ENCODE peak calls at places on chromosome 22, in ten cellular contexts. T is GM03348, K is NCI-H69, R is IMR-90, L is heart left ventricle, J is psoas muscle, M is HTR-8/SVneo, V is posterior vena cava, Q is Right ventricle myocardium superior, X is T-cell. E is an unnamed sample.

GRCh38 chr22:40036591-40037225 is 42.0 kb downstream of the FAM83F start:
- DNase-seq in V (no peak), J (peak), K (peak), M (peak), T (peak), Q (peak), L (peak), X (peak), R (peak), E (peak)

GRCh38 chr22:32579533-32580220 is 105.1 kb downstream of the FBXO7 start:
- DNase-seq in K (no peak), Q (peak), R (peak), J (peak), V (no peak), X (no peak), M (no peak), T (peak), L (peak), E (no peak)

GRCh38 chr22:39299829-39300178 is 19.6 kb downstream of the RPL3 start:
- DNase-seq in L (peak), V (no peak), X (no peak), R (no peak), J (no peak), M (no peak), T (no peak), Q (no peak), K (peak), E (no peak)

GRCh38 chr22:32623943-32624342 is 149.3 kb downstream of the FBXO7 start:
- DNase-seq in T (peak), L (peak), X (no peak), J (peak), R (peak), K (no peak), V (peak), Q (peak), M (no peak), E (no peak)

GRCh38 chr22:29218758-29219408 is 13.2 kb downstream of the EMID1 start:
- DNase-seq in Q (no peak), M (no peak), T (no peak), K (no peak), X (no peak), R (no peak), V (no peak), L (no peak), J (peak), E (no peak)

GRCh38 chr22:41191467-41191866 is 13.6 kb upstream of the L3MBTL2 start:
- DNase-seq in M (no peak), Q (no peak), X (no peak), R (no peak), J (no peak), L (no peak), T (no peak), K (no peak), V (no peak), E (no peak)

GRCh38 chr22:48352086-48352911 is 1475.4 kb downstream of the BRD1 start:
- DNase-seq in K (no peak), J (peak), L (no peak), V (peak), R (no peak), M (no peak), T (no peak), Q (peak), X (no peak), E (no peak)

GRCh38 chr22:33126881-33127280 is 68.7 kb upstream of the SYN3 start:
- DNase-seq in K (peak), J (no peak), T (peak), X (no peak), L (no peak), V (no peak), Q (no peak), R (no peak), M (no peak), E (no peak)

GRCh38 chr22:42967933-42968332 is 47.0 kb downstream of the PACSIN2 start:
- DNase-seq in T (peak), M (no peak), X (peak), R (no peak), Q (peak), V (peak), J (peak), L (peak), K (no peak), E (no peak)

GRCh38 chr22:36977401-36977861 is 41.8 kb downstream of the TST start:
- DNase-seq in K (peak), T (no peak), M (no peak), L (peak), X (peak), V (peak), J (peak), Q (peak), R (peak), E (no peak)

GRCh38 chr22:40395607-40396006 is 25.2 kb downstream of the SGSM3 start:
- DNase-seq in T (no peak), L (no peak), R (no peak), J (no peak), X (no peak), Q (no peak), V (no peak), K (no peak), M (no peak), E (no peak)